ENCODE peak calls at places on chromosomes 4 and X, in eight cellular contexts. L, R, I, J, E, K, Y and T are unnamed samples.

GRCh38 chr4:159606835-159607234 is 504.0 kb downstream of the RAPGEF2 start:
- DNase-seq in L (no peak), R (no peak), I (no peak), J (no peak), E (peak; percentile 62), K (no peak), Y (no peak), T (no peak)

GRCh38 chr4:8322794-8323704 is 53.5 kb downstream of the HTRA3 start:
- DNase-seq in L (no peak), R (no peak), I (no peak), J (peak; percentile 18), E (no peak), K (no peak), Y (no peak), T (no peak)

GRCh38 chr4:110622841-110623709 is at the start of gene PITX2:
- DNase-seq in L (peak; percentile 95), R (peak; percentile 90), I (no peak), J (no peak), E (peak; percentile 83), K (peak; percentile 89), Y (peak; percentile 75), T (peak; percentile 77)

GRCh38 chr4:124414641-124415040 is 297.9 kb downstream of the ANKRD50 start:
- DNase-seq in L (no peak), R (no peak), I (no peak), J (no peak), E (peak; percentile 60), K (no peak), Y (no peak), T (no peak)

GRCh38 chr4:183807420-183808101 is 97.5 kb upstream of the STOX2 start:
- DNase-seq in L (no peak), R (no peak), I (no peak), J (no peak), E (no peak), K (no peak), Y (no peak), T (no peak)

GRCh38 chr4:183540498-183540953 is 35.7 kb downstream of the ING2 start:
- DNase-seq in L (no peak), R (no peak), I (peak; percentile 16), J (no peak), E (no peak), K (no peak), Y (peak; percentile 22), T (no peak)

GRCh38 chr4:105474110-105474518 is 252 bp upstream of the PPA2 start:
- DNase-seq in L (no peak), R (no peak), I (no peak), J (peak; percentile 85), E (peak; percentile 80), K (no peak), Y (peak; percentile 78), T (no peak)

GRCh38 chr4:183434264-183435045 is 10.0 kb upstream of the CDKN2AIP start:
- DNase-seq in L (no peak), R (no peak), I (no peak), J (no peak), E (no peak), K (no peak), Y (no peak), T (no peak)

GRCh38 chr4:41069838-41070237 is 144.5 kb downstream of the APBB2 start:
- DNase-seq in L (no peak), R (no peak), I (peak; percentile 1), J (no peak), E (no peak), K (no peak), Y (no peak), T (no peak)

DNA sequence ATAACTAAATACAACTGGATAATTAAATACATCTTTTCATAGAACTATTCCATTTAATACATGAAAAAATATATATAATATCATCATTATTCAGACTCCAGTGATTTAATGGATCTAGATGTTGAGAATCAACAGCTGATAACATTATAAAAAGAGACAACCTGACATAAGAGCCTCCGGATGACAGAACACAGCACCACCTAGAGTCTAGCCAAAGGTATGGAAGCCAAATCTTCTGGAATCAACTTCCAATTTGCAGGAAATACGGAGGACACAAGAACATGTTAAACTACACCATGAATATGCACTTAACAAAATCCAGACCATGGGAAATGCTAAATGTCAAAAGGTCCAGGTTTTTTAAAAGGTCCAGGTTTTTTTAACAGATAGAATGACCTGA is 55.0 kb downstream of the LRBA start:
- DNase-seq in L (no peak), R (no peak), I (peak; percentile 26), J (no peak), E (peak; percentile 38), K (peak; percentile 41), Y (no peak), T (no peak)
- TF ChIP-seq CTCF in L (peak; percentile 25), R (no peak), I (peak; percentile 37), J (no peak), E (peak; percentile 63), K (peak; percentile 43), Y (no peak), T (no peak)

GRCh38 chrX:10821293-10821692 is 200.9 kb upstream of the MID1 start:
- DNase-seq in L (no peak), R (peak; percentile 1), I (no peak), J (no peak), E (no peak), K (no peak), Y (no peak), T (no peak)
- TF ChIP-seq CTCF in L (no peak), R (no peak), I (no peak), J (no peak), E (no peak), K (no peak), Y (no peak), T (no peak)

GRCh38 chr4:140195806-140196205 is 41.8 kb upstream of the MAML3 start:
- DNase-seq in L (no peak), R (no peak), I (peak; percentile 35), J (no peak), E (no peak), K (no peak), Y (no peak), T (no peak)
- TF ChIP-seq CTCF in L (no peak), R (no peak), I (peak; percentile 44), J (no peak), E (no peak), K (no peak), Y (no peak), T (no peak)

GRCh38 chrX:83469551-83469950 is 38.5 kb upstream of the POU3F4 start:
- DNase-seq in L (peak; percentile 31), R (peak; percentile 9), I (peak; percentile 1), J (no peak), E (peak; percentile 16), K (peak; percentile 15), Y (no peak), T (peak; percentile 23)
- TF ChIP-seq CTCF in L (peak; percentile 60), R (peak; percentile 4), I (no peak), J (peak; percentile 52), E (no peak), K (peak; percentile 64), Y (no peak), T (no peak)

GRCh38 chr4:168844261-168845039 is 165.6 kb downstream of the CBR4 start:
- DNase-seq in L (no peak), R (no peak), I (no peak), J (no peak), E (peak; percentile 72), K (no peak), Y (no peak), T (no peak)
- TF ChIP-seq CTCF in L (no peak), R (no peak), I (no peak), J (no peak), E (no peak), K (no peak), Y (no peak), T (no peak)

DNA sequence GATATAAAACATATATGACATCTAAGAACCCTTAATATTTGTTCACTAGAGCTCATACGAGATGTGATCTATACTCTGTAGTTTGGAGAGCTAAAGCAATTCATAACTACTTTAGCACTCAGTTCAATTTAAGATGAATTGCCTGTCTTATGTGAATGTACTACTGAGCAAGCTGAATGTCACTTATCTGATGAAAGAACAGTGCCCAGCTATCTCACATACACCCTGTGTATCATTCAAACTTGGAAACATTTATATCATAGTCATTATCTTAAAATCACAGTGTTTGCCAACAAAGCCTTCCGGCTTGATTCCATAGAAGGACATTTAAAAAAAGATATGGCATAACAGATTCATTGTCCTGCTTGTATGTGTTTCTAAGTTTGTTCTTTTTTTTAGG is 639.6 kb downstream of the CCSER1 start:
- DNase-seq in L (no peak), R (no peak), I (no peak), J (no peak), E (no peak), K (no peak), Y (no peak), T (no peak)
- TF ChIP-seq CTCF in L (no peak), R (no peak), I (no peak), J (no peak), E (no peak), K (no peak), Y (no peak), T (no peak)

DNA sequence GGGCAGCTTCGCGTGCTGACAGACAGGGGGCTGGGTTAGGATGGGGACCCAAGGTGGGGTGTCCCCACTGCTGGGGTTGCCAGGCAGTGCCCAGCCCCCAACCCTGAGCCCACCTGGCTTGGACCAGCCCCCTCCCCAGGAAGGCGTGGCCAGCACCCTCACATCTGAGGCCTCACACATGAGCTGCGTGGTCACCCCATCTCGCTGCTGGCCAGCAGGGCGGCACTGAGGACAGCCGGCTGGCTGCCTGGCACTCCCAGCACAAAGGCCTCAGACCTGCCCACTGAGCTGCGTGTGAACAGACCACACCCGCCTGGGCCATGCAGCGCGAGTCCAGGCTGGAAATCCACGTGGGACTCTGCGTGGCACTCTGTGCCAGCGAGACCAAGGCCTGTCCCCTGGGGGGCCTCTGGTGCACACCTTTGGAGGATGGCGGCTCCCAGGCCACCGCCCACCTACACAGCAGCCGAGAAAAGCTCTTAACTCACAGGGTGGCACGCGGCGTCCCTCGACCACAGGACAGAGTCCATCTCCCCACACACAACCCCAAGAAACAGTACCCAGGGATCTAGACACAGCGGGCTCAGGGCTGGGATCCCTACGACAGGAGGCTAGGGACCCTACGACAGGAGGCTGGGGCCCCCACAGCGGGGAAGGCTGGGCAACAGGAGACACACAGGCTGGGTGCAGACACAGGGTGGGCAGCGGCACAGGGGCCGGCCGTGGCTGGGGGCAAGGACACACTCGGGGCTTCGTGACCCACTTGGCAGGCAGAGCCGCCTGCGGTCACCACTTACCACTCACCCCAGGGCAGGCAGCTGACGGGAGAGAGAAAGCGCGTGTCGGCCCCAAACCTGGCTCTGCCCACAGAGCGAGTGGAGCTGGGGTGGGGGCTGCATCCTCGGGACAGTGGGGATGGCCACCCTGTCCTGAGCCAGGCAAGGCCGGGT is 9.8 kb downstream of the DGKQ start:
- DNase-seq in L (no peak), R (no peak), I (no peak), J (no peak), E (no peak), K (no peak), Y (no peak), T (no peak)
- TF ChIP-seq CTCF in L (no peak), R (no peak), I (no peak), J (no peak), E (no peak), K (no peak), Y (no peak), T (no peak)

GRCh38 chrX:41863343-41864203 is 59.8 kb downstream of the CASK start:
- DNase-seq in L (no peak), R (no peak), I (no peak), J (no peak), E (no peak), K (no peak), Y (no peak), T (no peak)
- TF ChIP-seq CTCF in L (no peak), R (no peak), I (peak; percentile 36), J (no peak), E (no peak), K (peak; percentile 25), Y (no peak), T (no peak)

GRCh38 chrX:83759872-83760271 is 101.1 kb upstream of the CYLC1 start:
- DNase-seq in L (peak; percentile 20), R (peak; percentile 1), I (peak; percentile 1), J (no peak), E (peak; percentile 0), K (peak; percentile 2), Y (no peak), T (no peak)
- TF ChIP-seq CTCF in L (peak; percentile 61), R (peak; percentile 11), I (peak; percentile 15), J (peak; percentile 55), E (no peak), K (peak; percentile 69), Y (no peak), T (peak; percentile 31)